ENCODE peak calls at places on chromosome X, in eight cellular contexts. M is Peyer's patch, W is stomach, T is right lobe of liver, E is cardiac muscle cell, Y is H1, C is tibial nerve, R is right atrium auricular region. L is an unnamed sample. For H3K27me3, the result is how much of the 10 kb centered on the place peaks cover.

GRCh38 chrX:2846992-2847391 is 18.3 kb downstream of the GYG2 start:
- DNase-seq in M (no peak), W (no peak), T (no peak), E (no peak), Y (no peak), C (no peak), R (no peak), L (no peak)

GRCh38 chrX:51144828-51145442 is 187.7 kb upstream of the NUDT10 start:
- DNase-seq in M (no peak), W (no peak), T (no peak), E (peak), Y (peak), C (no peak), R (no peak), L (peak)

GRCh38 chrX:40266490-40267333 is 169.0 kb upstream of the BCOR start:
- DNase-seq in M (peak), W (peak), T (peak), E (peak), Y (peak), C (peak), R (no peak), L (peak)

GRCh38 chrX:3176439-3176820 is 135.2 kb downstream of the ARSF start:
- DNase-seq in M (no peak), W (no peak), T (no peak), E (peak), Y (no peak), C (no peak), R (no peak), L (no peak)

GRCh38 chrX:138711399-138712347 is at the start of gene FGF13:
- DNase-seq in M (peak), W (peak), T (peak), E (no peak), Y (peak), C (no peak), R (no peak), L (peak)

GRCh38 chrX:39642071-39642470 is 455.7 kb downstream of the BCOR start:
- DNase-seq in M (no peak), W (no peak), T (peak), E (peak), Y (no peak), C (no peak), R (no peak), L (no peak)

GRCh38 chrX:19739683-19740082 is 147.7 kb downstream of the SH3KBP1 start:
- DNase-seq in M (peak), W (peak), T (peak), E (peak), Y (peak), C (peak), R (peak), L (peak)

GRCh38 chrX:40121618-40122017 is 23.9 kb upstream of the BCOR start:
- DNase-seq in M (no peak), W (no peak), T (no peak), E (no peak), Y (no peak), C (no peak), R (no peak), L (no peak)

GRCh38 chrX:826026-826425 is 195.4 kb downstream of the SHOX start:
- DNase-seq in M (no peak), W (no peak), T (no peak), E (no peak), Y (peak), C (no peak), R (no peak), L (no peak)

GRCh38 chrX:2320580-2321327 is 180.0 kb downstream of the DHRSX start:
- DNase-seq in M (no peak), W (peak), T (peak), E (peak), Y (no peak), C (peak), R (peak), L (peak)

GRCh38 chrX:12390301-12390700 is 252.0 kb downstream of the FRMPD4 start:
- DNase-seq in M (no peak), W (no peak), T (no peak), E (peak), Y (no peak), C (no peak), R (no peak), L (no peak)

GRCh38 chrX:108732630-108733321 is 3.6 kb downstream of the IRS4 start:
- DNase-seq in M (no peak), W (no peak), T (no peak), E (no peak), Y (peak), C (no peak), R (no peak), L (no peak)

GRCh38 chrX:53374222-53374820 is 48.1 kb downstream of the SMC1A start:
- DNase-seq in M (no peak), W (no peak), T (no peak), E (peak), Y (no peak), C (no peak), R (no peak), L (no peak)

GRCh38 chrX:111914398-111915092 is 38.6 kb downstream of the TRPC5OS start:
- DNase-seq in M (no peak), W (no peak), T (no peak), E (no peak), Y (no peak), C (no peak), R (no peak), L (no peak)

GRCh38 chrX:77070108-77070918 is 376.9 kb upstream of the FGF16 start:
- DNase-seq in M (no peak), W (no peak), T (no peak), E (no peak), Y (no peak), C (no peak), R (no peak), L (no peak)

GRCh38 chrX:39665830-39666518 is 431.8 kb downstream of the BCOR start:
- DNase-seq in M (no peak), W (no peak), T (no peak), E (no peak), Y (no peak), C (no peak), R (no peak), L (no peak)

GRCh38 chrX:128287693-128288092 is 235.5 kb upstream of the ACTRT1 start:
- DNase-seq in M (no peak), W (no peak), T (no peak), E (no peak), Y (no peak), C (no peak), R (no peak), L (no peak)

GRCh38 chrX:69993494-69993893 is 56.2 kb downstream of the AWAT2 start:
- DNase-seq in M (no peak), W (no peak), T (no peak), E (no peak), Y (no peak), C (no peak), R (no peak), L (no peak)
- H3K27me3 ChIP-seq in M (under half), W (under half), T (under half), E (under half), Y (under half), C (under half), R (under half), L (under half)

GRCh38 chrX:129544780-129545179 is 4.7 kb downstream of the OCRL start:
- DNase-seq in M (no peak), W (no peak), T (no peak), E (no peak), Y (no peak), C (no peak), R (no peak), L (no peak)
- H3K27ac ChIP-seq in M (no peak), W (no peak), T (no peak), E (no peak), Y (no peak), C (no peak), R (peak), L (no peak)

DNA sequence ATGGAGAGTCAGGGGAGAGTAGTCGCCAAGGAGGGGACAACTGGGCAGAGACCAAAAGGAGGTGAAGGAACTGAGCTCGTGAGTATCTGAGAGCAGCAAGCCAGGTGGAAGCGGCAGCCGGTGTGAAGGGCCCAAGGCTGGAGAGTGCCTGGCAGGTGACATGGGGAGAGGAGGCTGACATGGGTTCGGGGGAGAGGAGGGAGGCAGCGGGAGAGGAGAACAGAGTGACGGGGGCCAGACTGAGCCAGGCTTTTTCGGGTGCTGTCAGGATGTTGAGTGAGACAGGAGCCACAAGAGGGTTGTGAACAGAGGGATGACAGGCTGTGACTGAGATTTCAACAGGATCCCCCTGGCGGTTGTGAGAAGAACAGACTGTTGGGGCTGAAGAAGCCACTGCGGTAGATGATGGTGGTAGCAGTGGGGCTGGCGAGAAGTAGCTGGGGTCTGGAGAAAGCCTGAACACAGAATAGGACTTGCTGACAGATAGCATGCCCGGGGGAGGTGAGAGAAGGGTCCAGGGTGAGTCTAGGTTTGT is 5.7 kb downstream of the ELK1 start:
- DNase-seq in M (no peak), W (no peak), T (no peak), E (peak), Y (no peak), C (no peak), R (no peak), L (no peak)
- TF ChIP-seq CTCF in M (peak), W (no peak), T (peak), E (peak), Y (peak), C (no peak), R (peak), L (no peak)

GRCh38 chrX:48720580-48721240 is 24.2 kb downstream of the SUV39H1 start:
- DNase-seq in M (no peak), W (no peak), T (no peak), E (no peak), Y (no peak), C (no peak), R (no peak), L (no peak)
- H3K27me3 ChIP-seq in M (under half), W (under half), T (under half), E (under half), Y (under half), C (under half), R (under half), L (under half)

L was measured in lung.